ENCODE peak calls at places on chromosomes 1 and 21, in six cellular contexts. V is Panc1, D is left lung, R is upper lobe of right lung, A is right lobe of liver, U is heart left ventricle. F is an unnamed sample.

GRCh38 chr1:65378547-65378946 is 41.9 kb upstream of the LEPR start:
- ATAC-seq in U (no peak), R (no peak), V (no peak), D (no peak), A (no peak), F (no peak)

GRCh38 chr1:234628099-234628498 is 18.1 kb upstream of the IRF2BP2 start:
- ATAC-seq in U (no peak), V (no peak), D (no peak), A (no peak), R (no peak), F (no peak)

GRCh38 chr1:157806431-157807149 is 13.3 kb downstream of the FCRL1 start:
- ATAC-seq in V (no peak), D (no peak), U (no peak), A (peak; percentile 23), R (no peak), F (no peak)

GRCh38 chr1:16300436-16300835 is 51.8 kb downstream of the FBXO42 start:
- ATAC-seq in A (no peak), D (peak; percentile 39), R (no peak), U (peak; percentile 74), V (no peak), F (no peak)

GRCh38 chr1:19385869-19386591 is 73.9 kb downstream of the SLC66A1 start:
- ATAC-seq in A (peak; percentile 79), V (no peak), D (peak; percentile 87), R (peak; percentile 72), U (peak; percentile 77), F (peak; percentile 70)

GRCh38 chr1:67418839-67419586 is 11.2 kb downstream of the SERBP1 start:
- ATAC-seq in V (no peak), U (no peak), R (no peak), A (no peak), D (no peak), F (no peak)

GRCh38 chr1:248596615-248597014 is 885 bp downstream of the OR2T10 start:
- ATAC-seq in A (no peak), D (no peak), V (no peak), U (no peak), R (peak; percentile 45), F (no peak)

GRCh38 chr1:39573736-39574624 is 2.6 kb downstream of the PABPC4 start:
- ATAC-seq in R (no peak), D (peak; percentile 17), V (peak; percentile 21), A (no peak), U (peak; percentile 58), F (no peak)

GRCh38 chr1:109821831-109822745 is 58.4 kb upstream of the EPS8L3 start:
- ATAC-seq in U (peak; percentile 76), A (peak; percentile 47), D (peak; percentile 48), R (peak; percentile 72), V (peak; percentile 3), F (peak; percentile 66)

GRCh38 chr1:100927276-100927675 is 31.4 kb downstream of the SLC30A7 start:
- ATAC-seq in A (no peak), V (no peak), U (no peak), R (no peak), D (no peak), F (no peak)

GRCh38 chr1:20069932-20070331 is at the start of gene PLA2G5:
- ATAC-seq in R (peak; percentile 63), V (no peak), D (peak; percentile 73), U (peak; percentile 91), A (peak; percentile 40), F (peak; percentile 88)

GRCh38 chr1:37272626-37273025 is 201.8 kb upstream of the ZC3H12A start:
- ATAC-seq in V (no peak), A (no peak), U (no peak), D (no peak), R (no peak), F (no peak)

GRCh38 chr21:38853421-38853919 is 47.7 kb downstream of the ETS2 start:
- ATAC-seq in R (peak; percentile 64), D (peak; percentile 68), A (peak; percentile 87), V (peak; percentile 74), U (peak; percentile 67), F (no peak)

GRCh38 chr1:15949453-15950245 is 26.3 kb downstream of the ZBTB17 start:
- ATAC-seq in A (peak; percentile 66), V (peak; percentile 59), R (peak; percentile 85), U (peak; percentile 87), D (peak; percentile 84), F (peak; percentile 95)

GRCh38 chr1:211938473-211939080 is 96.8 kb downstream of the INTS7 start:
- ATAC-seq in U (no peak), A (peak; percentile 81), R (peak; percentile 59), V (no peak), D (peak; percentile 77), F (no peak)

GRCh38 chr1:117009132-117009531 is 7.6 kb downstream of the CD101 start:
- ATAC-seq in U (no peak), V (no peak), D (peak; percentile 51), A (peak; percentile 56), R (peak; percentile 75), F (no peak)

GRCh38 chr1:202438393-202439174 is 90.1 kb downstream of the PPP1R12B start:
- ATAC-seq in A (no peak), V (no peak), R (peak; percentile 16), D (peak; percentile 16), U (no peak), F (no peak)

GRCh38 chr21:25986928-25987327 is 183.6 kb downstream of the APP start:
- ATAC-seq in D (no peak), R (no peak), A (no peak), V (no peak), U (no peak), F (no peak)

GRCh38 chr1:100440075-100440809 is 87.9 kb downstream of the CDC14A start:
- ATAC-seq in A (peak; percentile 44), R (peak; percentile 83), U (peak; percentile 80), V (no peak), D (peak; percentile 66), F (no peak)

GRCh38 chr21:19523731-19524130 is 1120.1 kb upstream of the TMPRSS15 start:
- ATAC-seq in R (no peak), A (no peak), V (no peak), D (no peak), U (no peak), F (no peak)

GRCh38 chr1:212450331-212450881 is 17.7 kb downstream of the NENF start:
- ATAC-seq in D (no peak), R (no peak), V (no peak), A (no peak), U (peak; percentile 69), F (no peak)

GRCh38 chr1:235783148-235783776 is 83.4 kb downstream of the LYST start:
- ATAC-seq in V (peak; percentile 42), A (peak; percentile 53), U (no peak), D (peak; percentile 47), R (no peak), F (no peak)

GRCh38 chr1:220527279-220528048 is 472 bp upstream of the MARK1 start:
- ATAC-seq in R (peak; percentile 29), A (peak; percentile 7), U (peak; percentile 77), V (peak; percentile 31), D (peak; percentile 27), F (peak; percentile 48)

GRCh38 chr1:54379481-54380284 is 26.5 kb downstream of the SSBP3 start:
- ATAC-seq in D (peak; percentile 31), R (peak; percentile 37), U (peak; percentile 73), A (peak; percentile 77), V (no peak), F (peak; percentile 35)

GRCh38 chr21:46189213-46189958 is 5.1 kb upstream of the SPATC1L start:
- ATAC-seq in V (peak; percentile 47), D (no peak), R (no peak), A (no peak), U (peak; percentile 25), F (no peak)

GRCh38 chr1:165383067-165383466 is 26.6 kb upstream of the LMX1A start:
- ATAC-seq in D (peak; percentile 58), U (peak; percentile 93), A (no peak), R (peak; percentile 48), V (no peak), F (peak; percentile 97)

GRCh38 chr1:37452416-37452815 is 22.0 kb upstream of the ZC3H12A start:
- ATAC-seq in U (no peak), D (no peak), R (no peak), A (no peak), V (no peak), F (no peak)

GRCh38 chr21:25584833-25585232 is 22.4 kb downstream of the MRPL39 start:
- ATAC-seq in U (no peak), V (no peak), D (no peak), R (no peak), A (no peak), F (no peak)

GRCh38 chr1:229035748-229036082 is 235.2 kb upstream of the RAB4A start:
- ATAC-seq in A (no peak), R (no peak), V (no peak), U (no peak), D (no peak), F (no peak)

GRCh38 chr1:78044796-78045599 is 768 bp upstream of the GIPC2 start:
- ATAC-seq in A (peak; percentile 41), V (peak; percentile 50), D (no peak), U (peak; percentile 33), R (peak; percentile 10), F (no peak)

GRCh38 chr1:207993477-207994445 is 82.8 kb upstream of the CD34 start:
- ATAC-seq in R (peak; percentile 9), V (no peak), A (no peak), U (no peak), D (peak; percentile 20), F (no peak)

GRCh38 chr1:54668567-54668966 is 27.0 kb downstream of the MROH7 start:
- ATAC-seq in R (no peak), D (no peak), A (no peak), V (no peak), U (no peak), F (no peak)

GRCh38 chr1:14921057-14921456 is 232.5 kb upstream of the TMEM51 start:
- ATAC-seq in U (peak; percentile 36), A (no peak), R (no peak), V (no peak), D (no peak), F (no peak)

GRCh38 chr1:200880212-200880611 is 7.4 kb downstream of the GPR25 start:
- ATAC-seq in A (no peak), U (no peak), V (no peak), R (no peak), D (no peak), F (no peak)

GRCh38 chr1:181264843-181265242 is 176.3 kb downstream of the IER5 start:
- ATAC-seq in V (no peak), U (no peak), D (no peak), A (no peak), R (no peak), F (no peak)

GRCh38 chr1:50959913-50960844 is at the start of gene FAF1:
- ATAC-seq in U (peak; percentile 99), R (peak; percentile 99), V (peak; percentile 94), D (peak; percentile 98), A (peak; percentile 98), F (peak; percentile 98)
- TF ChIP-seq CTCF in U (peak; percentile 26), R (peak; percentile 28), V (no peak), D (peak; percentile 36), A (peak; percentile 15), F (peak; percentile 65)

GRCh38 chr1:224502459-224503160 is 68.0 kb upstream of the WDR26 start:
- ATAC-seq in D (peak; percentile 23), A (no peak), V (peak; percentile 37), R (peak; percentile 8), U (no peak), F (peak; percentile 28)
- H3K4me3 ChIP-seq in D (no peak overlapping the region), A (no peak overlapping the region), V (peak overlapping the region; percentile 11), R (no peak overlapping the region), U (no peak overlapping the region), F (no peak overlapping the region)

GRCh38 chr1:215146252-215146975 is 63.9 kb downstream of the KCNK2 start:
- ATAC-seq in V (no peak), R (peak; percentile 25), A (peak; percentile 77), D (peak; percentile 42), U (no peak), F (no peak)
- TF ChIP-seq CTCF in V (peak; percentile 69), R (peak; percentile 42), A (peak; percentile 41), D (no peak), U (no peak), F (no peak)

GRCh38 chr1:50418600-50419109 is 4.6 kb downstream of the DMRTA2 start:
- ATAC-seq in R (peak; percentile 7), U (peak; percentile 49), D (peak; percentile 13), V (no peak), A (peak; percentile 13), F (no peak)
- H3K4me3 ChIP-seq in R (no peak overlapping the region), U (peak overlapping the region; percentile 24), D (no peak overlapping the region), V (no peak overlapping the region), A (no peak overlapping the region), F (no peak overlapping the region)